ENCODE peak calls at places on chromosomes 2 and 18, in six cellular contexts. U is NCI-H460, T is omental fat pad, Y is EL, I is left cardiac atrium, S is T-cell. J is an unnamed sample.

GRCh38 chr2:233416706-233417105 is 62.4 kb downstream of the DGKD start:
- DNase-seq in S (no peak), U (no peak), Y (no peak), I (no peak), T (no peak), J (no peak)

GRCh38 chr2:7593286-7593685 is 676.1 kb downstream of the RNF144A start:
- DNase-seq in T (no peak), U (no peak), Y (no peak), I (no peak), S (no peak), J (no peak)

GRCh38 chr2:41703123-41703522 is 344.7 kb upstream of the PKDCC start:
- DNase-seq in U (no peak), I (no peak), Y (no peak), T (no peak), S (no peak), J (no peak)

GRCh38 chr2:59882279-59882678 is 671.2 kb downstream of the BCL11A start:
- DNase-seq in I (no peak), U (no peak), S (no peak), T (no peak), Y (no peak), J (no peak)

GRCh38 chr2:199940373-199940772 is 14.9 kb downstream of the TYW5 start:
- DNase-seq in S (no peak), I (no peak), U (peak), Y (peak), T (no peak), J (no peak)

GRCh38 chr2:65366595-65367125 is 65.7 kb downstream of the SPRED2 start:
- DNase-seq in U (peak), S (peak), Y (peak), T (no peak), I (no peak), J (no peak)

GRCh38 chr18:73431620-73432019 is 563.8 kb upstream of the NETO1 start:
- DNase-seq in T (no peak), I (no peak), Y (no peak), U (no peak), S (no peak), J (no peak)

GRCh38 chr18:54031243-54031642 is 193.2 kb downstream of the MBD2 start:
- DNase-seq in S (no peak), U (no peak), I (no peak), T (no peak), Y (no peak), J (no peak)

GRCh38 chr18:8807502-8807833 is 102.1 kb downstream of the MTCL1 start:
- DNase-seq in U (no peak), Y (no peak), I (no peak), T (no peak), S (peak), J (peak)

GRCh38 chr18:76386886-76387285 is 108.2 kb downstream of the ZNF516 start:
- DNase-seq in S (no peak), I (no peak), T (no peak), Y (no peak), U (no peak), J (no peak)

GRCh38 chr2:18047896-18048657 is 169.6 kb downstream of the KCNS3 start:
- DNase-seq in S (no peak), U (no peak), Y (peak), I (peak), T (no peak), J (no peak)

GRCh38 chr2:75277111-75277510 is 77.8 kb upstream of the TACR1 start:
- DNase-seq in S (no peak), T (no peak), U (no peak), Y (peak), I (no peak), J (no peak)

GRCh38 chr2:239081622-239082021 is 233.7 kb downstream of the TWIST2 start:
- DNase-seq in T (no peak), U (no peak), Y (no peak), S (no peak), I (no peak), J (no peak)

GRCh38 chr2:210224660-210225460 is at the start of gene ACADL:
- DNase-seq in S (no peak), U (peak), T (no peak), I (peak), Y (peak), J (no peak)

GRCh38 chr2:33441235-33441810 is 35.1 kb upstream of the RASGRP3 start:
- DNase-seq in I (peak), S (peak), T (no peak), Y (peak), U (peak), J (no peak)

GRCh38 chr2:124283090-124283489 is 258.0 kb downstream of the CNTNAP5 start:
- DNase-seq in U (no peak), Y (peak), T (no peak), S (no peak), I (no peak), J (no peak)

J was measured in naive thymus-derived CD8-positive, alpha-beta T cell.